ENCODE peak calls at places on chromosomes 6 and 20, in nine cellular contexts. One of them, this sample, is unnamed.

GRCh38 chr6:142945446-142946180 is 637 bp upstream of the HIVEP2 start:
- DNase-seq in NCI-H2081: peak; percentile 31
- DNase-seq in NCI-H1417: peak; percentile 90
- DNase-seq in GM04503: no peak
- DNase-seq in progenitor cell of endocrine pancreas: peak; percentile 64
- DNase-seq in effector memory CD4-positive, alpha-beta T cell: peak; percentile 63
- DNase-seq in ureter: peak; percentile 79
- DNase-seq in SHP77: peak; percentile 72
- DNase-seq in naive thymus-derived CD8-positive, alpha-beta T cell: peak; percentile 72
- DNase-seq in this sample: no peak

GRCh38 chr20:60057866-60058807 is 99.9 kb downstream of the CDH26 start:
- DNase-seq in ureter: no peak
- DNase-seq in effector memory CD4-positive, alpha-beta T cell: no peak
- DNase-seq in progenitor cell of endocrine pancreas: no peak
- DNase-seq in naive thymus-derived CD8-positive, alpha-beta T cell: peak; percentile 44
- DNase-seq in GM04503: no peak
- DNase-seq in NCI-H1417: peak; percentile 92
- DNase-seq in SHP77: peak; percentile 92
- DNase-seq in NCI-H2081: no peak
- DNase-seq in this sample: peak; percentile 93

GRCh38 chr20:42161228-42161829 is 543.2 kb upstream of the CHD6 start:
- DNase-seq in SHP77: no peak
- DNase-seq in effector memory CD4-positive, alpha-beta T cell: no peak
- DNase-seq in naive thymus-derived CD8-positive, alpha-beta T cell: no peak
- DNase-seq in NCI-H2081: no peak
- DNase-seq in GM04503: no peak
- DNase-seq in NCI-H1417: peak; percentile 8
- DNase-seq in progenitor cell of endocrine pancreas: no peak
- DNase-seq in ureter: no peak
- DNase-seq in this sample: no peak

GRCh38 chr6:40626886-40627285 is 39.7 kb upstream of the LRFN2 start:
- DNase-seq in progenitor cell of endocrine pancreas: no peak
- DNase-seq in NCI-H2081: no peak
- DNase-seq in GM04503: no peak
- DNase-seq in ureter: no peak
- DNase-seq in NCI-H1417: no peak
- DNase-seq in effector memory CD4-positive, alpha-beta T cell: no peak
- DNase-seq in naive thymus-derived CD8-positive, alpha-beta T cell: no peak
- DNase-seq in SHP77: peak; percentile 12
- DNase-seq in this sample: no peak

GRCh38 chr6:113632220-113632864 is 224.8 kb upstream of the MARCKS start:
- DNase-seq in ureter: peak; percentile 83
- DNase-seq in naive thymus-derived CD8-positive, alpha-beta T cell: no peak
- DNase-seq in progenitor cell of endocrine pancreas: no peak
- DNase-seq in GM04503: peak; percentile 89
- DNase-seq in effector memory CD4-positive, alpha-beta T cell: no peak
- DNase-seq in NCI-H1417: no peak
- DNase-seq in SHP77: no peak
- DNase-seq in NCI-H2081: no peak
- DNase-seq in this sample: no peak

GRCh38 chr6:91383207-91383606 is 796.3 kb upstream of the MAP3K7 start:
- DNase-seq in ureter: no peak
- DNase-seq in naive thymus-derived CD8-positive, alpha-beta T cell: no peak
- DNase-seq in SHP77: no peak
- DNase-seq in NCI-H1417: no peak
- DNase-seq in effector memory CD4-positive, alpha-beta T cell: no peak
- DNase-seq in NCI-H2081: no peak
- DNase-seq in progenitor cell of endocrine pancreas: no peak
- DNase-seq in GM04503: no peak
- DNase-seq in this sample: no peak

GRCh38 chr6:111871725-111872520 is 1.3 kb downstream of the FYN start:
- DNase-seq in naive thymus-derived CD8-positive, alpha-beta T cell: peak; percentile 47
- DNase-seq in SHP77: peak; percentile 31
- DNase-seq in progenitor cell of endocrine pancreas: no peak
- DNase-seq in GM04503: no peak
- DNase-seq in effector memory CD4-positive, alpha-beta T cell: peak; percentile 21
- DNase-seq in NCI-H2081: peak; percentile 26
- DNase-seq in ureter: no peak
- DNase-seq in NCI-H1417: peak; percentile 78
- DNase-seq in this sample: no peak

GRCh38 chr20:51460569-51461265 is 81.8 kb downstream of the NFATC2 start:
- DNase-seq in GM04503: no peak
- DNase-seq in effector memory CD4-positive, alpha-beta T cell: no peak
- DNase-seq in NCI-H2081: no peak
- DNase-seq in ureter: no peak
- DNase-seq in progenitor cell of endocrine pancreas: no peak
- DNase-seq in NCI-H1417: no peak
- DNase-seq in naive thymus-derived CD8-positive, alpha-beta T cell: no peak
- DNase-seq in SHP77: no peak
- DNase-seq in this sample: no peak

GRCh38 chr6:112415366-112415765 is 68.2 kb downstream of the RFPL4B start:
- DNase-seq in progenitor cell of endocrine pancreas: no peak
- DNase-seq in ureter: no peak
- DNase-seq in naive thymus-derived CD8-positive, alpha-beta T cell: no peak
- DNase-seq in SHP77: no peak
- DNase-seq in GM04503: no peak
- DNase-seq in effector memory CD4-positive, alpha-beta T cell: no peak
- DNase-seq in NCI-H2081: no peak
- DNase-seq in NCI-H1417: no peak
- DNase-seq in this sample: no peak

GRCh38 chr6:125913864-125914351 is 42.7 kb upstream of the HINT3 start:
- DNase-seq in NCI-H1417: no peak
- DNase-seq in SHP77: no peak
- DNase-seq in effector memory CD4-positive, alpha-beta T cell: no peak
- DNase-seq in NCI-H2081: no peak
- DNase-seq in ureter: peak; percentile 49
- DNase-seq in GM04503: peak; percentile 89
- DNase-seq in naive thymus-derived CD8-positive, alpha-beta T cell: no peak
- DNase-seq in progenitor cell of endocrine pancreas: no peak
- DNase-seq in this sample: no peak

GRCh38 chr6:48844696-48845095 is 618.4 kb downstream of the MMUT start:
- DNase-seq in SHP77: no peak
- DNase-seq in NCI-H1417: no peak
- DNase-seq in NCI-H2081: no peak
- DNase-seq in GM04503: no peak
- DNase-seq in naive thymus-derived CD8-positive, alpha-beta T cell: no peak
- DNase-seq in progenitor cell of endocrine pancreas: no peak
- DNase-seq in ureter: no peak
- DNase-seq in effector memory CD4-positive, alpha-beta T cell: no peak
- DNase-seq in this sample: no peak

GRCh38 chr20:37081717-37082289 is 14.0 kb downstream of the RBL1 start:
- DNase-seq in ureter: no peak
- DNase-seq in naive thymus-derived CD8-positive, alpha-beta T cell: peak; percentile 58
- DNase-seq in effector memory CD4-positive, alpha-beta T cell: peak; percentile 23
- DNase-seq in GM04503: no peak
- DNase-seq in NCI-H2081: no peak
- DNase-seq in NCI-H1417: no peak
- DNase-seq in SHP77: no peak
- DNase-seq in progenitor cell of endocrine pancreas: no peak
- DNase-seq in this sample: no peak

GRCh38 chr6:142728367-142728766 is 216.6 kb downstream of the HIVEP2 start:
- DNase-seq in progenitor cell of endocrine pancreas: no peak
- DNase-seq in SHP77: peak; percentile 76
- DNase-seq in NCI-H2081: peak; percentile 13
- DNase-seq in GM04503: no peak
- DNase-seq in NCI-H1417: peak; percentile 53
- DNase-seq in ureter: peak; percentile 54
- DNase-seq in effector memory CD4-positive, alpha-beta T cell: no peak
- DNase-seq in naive thymus-derived CD8-positive, alpha-beta T cell: no peak
- DNase-seq in this sample: peak; percentile 20

GRCh38 chr6:170224694-170225660 is 65.9 kb downstream of the DLL1 start:
- DNase-seq in naive thymus-derived CD8-positive, alpha-beta T cell: no peak
- DNase-seq in SHP77: peak; percentile 48
- DNase-seq in progenitor cell of endocrine pancreas: no peak
- DNase-seq in NCI-H1417: peak; percentile 58
- DNase-seq in GM04503: no peak
- DNase-seq in effector memory CD4-positive, alpha-beta T cell: no peak
- DNase-seq in ureter: peak; percentile 60
- DNase-seq in NCI-H2081: no peak
- DNase-seq in this sample: peak; percentile 29

GRCh38 chr6:39263299-39264037 is 34.2 kb upstream of the KCNK5 start:
- DNase-seq in NCI-H1417: no peak
- DNase-seq in GM04503: no peak
- DNase-seq in progenitor cell of endocrine pancreas: no peak
- DNase-seq in SHP77: no peak
- DNase-seq in ureter: no peak
- DNase-seq in effector memory CD4-positive, alpha-beta T cell: no peak
- DNase-seq in naive thymus-derived CD8-positive, alpha-beta T cell: no peak
- DNase-seq in NCI-H2081: no peak
- DNase-seq in this sample: no peak

GRCh38 chr6:45423111-45423900 is 45.6 kb upstream of the SUPT3H start:
- DNase-seq in naive thymus-derived CD8-positive, alpha-beta T cell: no peak
- DNase-seq in SHP77: no peak
- DNase-seq in ureter: peak; percentile 46
- DNase-seq in effector memory CD4-positive, alpha-beta T cell: peak; percentile 8
- DNase-seq in NCI-H1417: no peak
- DNase-seq in GM04503: no peak
- DNase-seq in NCI-H2081: no peak
- DNase-seq in progenitor cell of endocrine pancreas: peak; percentile 21
- DNase-seq in this sample: no peak

GRCh38 chr6:18958146-18958545 is 571.0 kb downstream of the RNF144B start:
- DNase-seq in SHP77: no peak
- DNase-seq in NCI-H1417: no peak
- DNase-seq in progenitor cell of endocrine pancreas: no peak
- DNase-seq in ureter: no peak
- DNase-seq in GM04503: no peak
- DNase-seq in NCI-H2081: no peak
- DNase-seq in naive thymus-derived CD8-positive, alpha-beta T cell: no peak
- DNase-seq in effector memory CD4-positive, alpha-beta T cell: no peak
- DNase-seq in this sample: no peak

GRCh38 chr6:5997420-5998093 is 9.2 kb downstream of the NRN1 start:
- DNase-seq in naive thymus-derived CD8-positive, alpha-beta T cell: peak; percentile 30
- DNase-seq in SHP77: peak; percentile 60
- DNase-seq in progenitor cell of endocrine pancreas: no peak
- DNase-seq in ureter: no peak
- DNase-seq in NCI-H1417: no peak
- DNase-seq in GM04503: no peak
- DNase-seq in effector memory CD4-positive, alpha-beta T cell: no peak
- DNase-seq in NCI-H2081: no peak
- DNase-seq in this sample: no peak

GRCh38 chr6:7341271-7341670 is 28.3 kb upstream of the SSR1 start:
- DNase-seq in effector memory CD4-positive, alpha-beta T cell: no peak
- DNase-seq in GM04503: no peak
- DNase-seq in SHP77: no peak
- DNase-seq in NCI-H1417: no peak
- DNase-seq in ureter: no peak
- DNase-seq in progenitor cell of endocrine pancreas: no peak
- DNase-seq in NCI-H2081: no peak
- DNase-seq in naive thymus-derived CD8-positive, alpha-beta T cell: no peak
- DNase-seq in this sample: no peak

GRCh38 chr6:70119218-70119835 is 183.6 kb downstream of the COL9A1 start:
- DNase-seq in progenitor cell of endocrine pancreas: no peak
- DNase-seq in GM04503: no peak
- DNase-seq in SHP77: no peak
- DNase-seq in NCI-H1417: no peak
- DNase-seq in ureter: no peak
- DNase-seq in NCI-H2081: no peak
- DNase-seq in effector memory CD4-positive, alpha-beta T cell: no peak
- DNase-seq in naive thymus-derived CD8-positive, alpha-beta T cell: no peak
- DNase-seq in this sample: no peak

GRCh38 chr6:5199203-5200101 is 61.3 kb downstream of the LYRM4 start:
- DNase-seq in NCI-H2081: no peak
- DNase-seq in GM04503: no peak
- DNase-seq in SHP77: no peak
- DNase-seq in progenitor cell of endocrine pancreas: no peak
- DNase-seq in ureter: no peak
- DNase-seq in NCI-H1417: no peak
- DNase-seq in effector memory CD4-positive, alpha-beta T cell: no peak
- DNase-seq in naive thymus-derived CD8-positive, alpha-beta T cell: no peak
- DNase-seq in this sample: no peak

GRCh38 chr6:56745971-56746370 is 103.3 kb upstream of the DST start:
- DNase-seq in naive thymus-derived CD8-positive, alpha-beta T cell: no peak
- DNase-seq in SHP77: no peak
- DNase-seq in progenitor cell of endocrine pancreas: no peak
- DNase-seq in GM04503: no peak
- DNase-seq in NCI-H2081: no peak
- DNase-seq in NCI-H1417: no peak
- DNase-seq in ureter: no peak
- DNase-seq in effector memory CD4-positive, alpha-beta T cell: no peak
- DNase-seq in this sample: no peak

GRCh38 chr20:56428388-56428787 is 16.3 kb downstream of the CASS4 start:
- DNase-seq in NCI-H2081: no peak
- DNase-seq in SHP77: no peak
- DNase-seq in effector memory CD4-positive, alpha-beta T cell: no peak
- DNase-seq in ureter: no peak
- DNase-seq in progenitor cell of endocrine pancreas: no peak
- DNase-seq in NCI-H1417: no peak
- DNase-seq in naive thymus-derived CD8-positive, alpha-beta T cell: no peak
- DNase-seq in GM04503: no peak
- DNase-seq in this sample: no peak

GRCh38 chr6:147621280-147621679 is 112.8 kb downstream of the SAMD5 start:
- DNase-seq in progenitor cell of endocrine pancreas: no peak
- DNase-seq in GM04503: no peak
- DNase-seq in SHP77: no peak
- DNase-seq in NCI-H2081: no peak
- DNase-seq in NCI-H1417: no peak
- DNase-seq in effector memory CD4-positive, alpha-beta T cell: no peak
- DNase-seq in naive thymus-derived CD8-positive, alpha-beta T cell: no peak
- DNase-seq in ureter: no peak
- DNase-seq in this sample: no peak

GRCh38 chr6:93164781-93165180 is 254.6 kb downstream of the EPHA7 start:
- DNase-seq in naive thymus-derived CD8-positive, alpha-beta T cell: no peak
- DNase-seq in GM04503: no peak
- DNase-seq in NCI-H1417: no peak
- DNase-seq in ureter: no peak
- DNase-seq in SHP77: no peak
- DNase-seq in effector memory CD4-positive, alpha-beta T cell: no peak
- DNase-seq in NCI-H2081: no peak
- DNase-seq in progenitor cell of endocrine pancreas: no peak
- DNase-seq in this sample: no peak